ENCODE peak calls at places on chromosomes 4 and X, in four cellular contexts. G is ecto neural progenitor cell, T is endothelial cell, Y is ureter. D is an unnamed sample.

GRCh38 chr4:103067841-103068547 is 8.6 kb downstream of the SLC9B2 start:
- DNase-seq in G (no peak), T (no peak), Y (no peak), D (no peak)

GRCh38 chr4:37793562-37793961 is 32.9 kb upstream of the PGM2 start:
- DNase-seq in G (no peak), T (no peak), Y (no peak), D (no peak)

GRCh38 chrX:69015156-69015555 is 150.1 kb downstream of the PJA1 start:
- DNase-seq in G (peak), T (no peak), Y (no peak), D (no peak)

GRCh38 chr4:115343171-115343570 is 229.8 kb upstream of the NDST4 start:
- DNase-seq in G (no peak), T (no peak), Y (no peak), D (no peak)

GRCh38 chrX:93673869-93674271 is at the start of gene FAM133A:
- DNase-seq in G (peak), T (no peak), Y (no peak), D (no peak)

GRCh38 chr4:71189471-71189870 is 149.3 kb upstream of the SLC4A4 start:
- DNase-seq in G (no peak), T (no peak), Y (no peak), D (no peak)

GRCh38 chr4:16226816-16227461 is 668 bp upstream of the TAPT1 start:
- DNase-seq in G (peak), T (peak), Y (peak), D (peak)

GRCh38 chrX:56797966-56798711 is 69.1 kb downstream of the NBDY start:
- DNase-seq in G (peak), T (no peak), Y (peak), D (peak)

GRCh38 chrX:15946783-15947550 is 92.4 kb upstream of the AP1S2 start:
- DNase-seq in G (no peak), T (no peak), Y (no peak), D (no peak)

GRCh38 chr4:74499986-74500781 is 55.2 kb downstream of the AREG start:
- DNase-seq in G (no peak), T (no peak), Y (no peak), D (no peak)

GRCh38 chrX:140507982-140508305 is 3.1 kb upstream of the SOX3 start:
- DNase-seq in G (peak), T (peak), Y (no peak), D (no peak)

GRCh38 chr4:57369446-57369845 is 259.3 kb upstream of the IGFBP7 start:
- DNase-seq in G (no peak), T (no peak), Y (no peak), D (no peak)

GRCh38 chr4:97457253-97457652 is 686.0 kb downstream of the STPG2 start:
- DNase-seq in G (no peak), T (no peak), Y (no peak), D (no peak)

GRCh38 chr4:136931771-136932170 is 600.5 kb downstream of the PCDH18 start:
- DNase-seq in G (no peak), T (no peak), Y (no peak), D (no peak)

GRCh38 chrX:136694491-136695087 is 46.6 kb downstream of the CD40LG start:
- DNase-seq in G (no peak), T (no peak), Y (no peak), D (no peak)